ENCODE peak calls at places on chromosomes 4 and X, in nine cellular contexts. T is ELR; Q is LHCN-M2; Z is psoas muscle; Y is retina; C is Daoy; E is effector CD4-positive, alpha-beta T cell; B is activated CD8-positive, alpha-beta T cell treated with anti-CD3 and anti-CD28 coated beads, Interleukin-2, amount 10 ng/mL, durations not matched to agents 7 days and 5 days; D is NT2/D1. K is an unnamed sample.

GRCh38 chr4:99467908-99468307 is 32.8 kb upstream of the ADH7 start:
- DNase-seq in Y (no peak), Z (no peak), T (no peak), C (no peak), Q (no peak), E (no peak), D (no peak), B (no peak), K (no peak)

GRCh38 chrX:139967300-139967699 is 2.0 kb upstream of the CXorf66 start:
- DNase-seq in Y (no peak), C (peak), D (no peak), B (no peak), T (peak), Q (peak), Z (no peak), E (no peak), K (no peak)

GRCh38 chrX:9184231-9184630 is 150.3 kb upstream of the FAM9B start:
- DNase-seq in T (peak), C (no peak), Z (no peak), Q (peak), D (no peak), Y (no peak), E (no peak), B (no peak), K (no peak)

GRCh38 chr4:96166806-96167205 is 326.9 kb downstream of the PDHA2 start:
- DNase-seq in D (no peak), Y (no peak), B (no peak), T (no peak), C (no peak), Q (peak), E (no peak), Z (no peak), K (no peak)

GRCh38 chr4:77052352-77052751 is 23.4 kb downstream of the CCNI start:
- DNase-seq in C (peak), D (no peak), Z (no peak), Y (no peak), E (peak), Q (peak), B (peak), T (peak), K (peak)

GRCh38 chr4:146124023-146124680 is 51.4 kb upstream of the LSM6 start:
- DNase-seq in E (no peak), C (no peak), Q (no peak), B (no peak), T (peak), Y (no peak), D (no peak), Z (no peak), K (no peak)

GRCh38 chr4:76374744-76375143 is 46.2 kb downstream of the CCDC158 start:
- DNase-seq in Y (no peak), Z (no peak), C (no peak), B (no peak), E (no peak), D (no peak), Q (no peak), T (peak), K (no peak)

GRCh38 chr4:51895158-51895557 is 52.2 kb downstream of the DCUN1D4 start:
- DNase-seq in Y (no peak), C (no peak), Z (no peak), D (no peak), T (no peak), B (no peak), E (no peak), Q (peak), K (no peak)

GRCh38 chr4:68912807-68913206 is 38.8 kb downstream of the UGT2A3 start:
- DNase-seq in B (no peak), T (no peak), Z (no peak), E (no peak), Y (no peak), C (no peak), Q (peak), D (no peak), K (no peak)

GRCh38 chrX:29561417-29561816 is 653.9 kb upstream of the MAGEB2 start:
- DNase-seq in D (no peak), Y (no peak), E (no peak), Q (no peak), T (no peak), B (no peak), Z (no peak), C (no peak), K (no peak)

GRCh38 chr4:87038837-87039715 is 104.3 kb downstream of the AFF1 start:
- DNase-seq in E (no peak), Z (peak), Q (peak), C (peak), T (peak), D (no peak), Y (peak), B (no peak), K (no peak)

GRCh38 chrX:37959212-37960021 is 46.9 kb upstream of the SYTL5 start:
- DNase-seq in Y (no peak), C (no peak), E (no peak), B (no peak), Z (no peak), D (no peak), Q (no peak), T (no peak), K (no peak)

GRCh38 chr4:127586922-127587571 is 45.7 kb upstream of the INTU start:
- DNase-seq in T (peak), Y (no peak), E (no peak), Z (no peak), C (peak), Q (peak), B (no peak), D (peak), K (peak)

GRCh38 chr4:15702941-15703403 is at the start of gene BST1:
- DNase-seq in D (no peak), Y (peak), Z (peak), C (peak), Q (no peak), E (peak), B (peak), T (peak), K (peak)

GRCh38 chr4:175871774-175872405 is 59.8 kb upstream of the GPM6A start:
- DNase-seq in B (no peak), E (no peak), Q (no peak), Z (no peak), D (no peak), Y (no peak), T (peak), C (peak), K (no peak)

GRCh38 chr4:5900844-5901243 is 8.0 kb upstream of the CRMP1 start:
- DNase-seq in E (no peak), T (no peak), D (no peak), Q (no peak), Z (no peak), C (no peak), B (no peak), Y (no peak), K (no peak)

GRCh38 chrX:24005867-24006266 is 21.1 kb downstream of the KLHL15 start:
- DNase-seq in C (no peak), B (no peak), Q (no peak), D (no peak), Y (no peak), E (no peak), Z (no peak), T (no peak), K (no peak)

GRCh38 chr4:21012851-21013331 is 312.6 kb downstream of the PACRGL start:
- DNase-seq in Z (no peak), T (peak), E (no peak), Q (no peak), Y (no peak), B (no peak), D (no peak), C (no peak), K (no peak)

GRCh38 chr4:33924239-33924638 is 2320.1 kb downstream of the ARAP2 start:
- DNase-seq in D (no peak), B (no peak), Y (peak), E (no peak), C (peak), T (peak), Q (peak), Z (no peak), K (no peak)

GRCh38 chr4:103719320-103720204 is at the start of gene TACR3:
- DNase-seq in D (no peak), Q (peak), E (no peak), T (peak), C (no peak), Y (peak), Z (no peak), B (no peak), K (no peak)

GRCh38 chrX:105701310-105702052 is 120.9 kb upstream of the NRK start:
- DNase-seq in B (no peak), T (peak), Z (no peak), Y (no peak), C (no peak), Q (no peak), D (no peak), E (no peak), K (no peak)

K was measured in activated CD4-positive, alpha-beta T cell treated with anti-CD3 and anti-CD28 coated beads, Interleukin-2, amount 10 ng/mL, durations not matched to agents 7 days and 5 days.